ENCODE peak calls at places on chromosome 7, in seven cellular contexts. A, C, T, Z, L, S and Q are unnamed samples.
A peak's percentile ranks its signal among the peaks of the same experiment; 100 is the strongest.

GRCh38 chr7:64888901-64889685 is 14.0 kb upstream of the ZNF273 start:
- DNase-seq in A (peak; percentile 35), C (peak; percentile 17), T (peak; percentile 44), Z (no peak), L (no peak), S (no peak), Q (no peak)

GRCh38 chr7:122383934-122384333 is 79.4 kb upstream of the FEZF1 start:
- DNase-seq in A (no peak), C (no peak), T (no peak), Z (no peak), L (no peak), S (peak; percentile 30), Q (no peak)

GRCh38 chr7:155020996-155021395 is 18.1 kb upstream of the PAXIP1 start:
- DNase-seq in A (no peak), C (no peak), T (no peak), Z (no peak), L (no peak), S (no peak), Q (no peak)

GRCh38 chr7:156529982-156530381 is 110.6 kb upstream of the RNF32 start:
- DNase-seq in A (no peak), C (no peak), T (no peak), Z (no peak), L (no peak), S (no peak), Q (no peak)

GRCh38 chr7:104306788-104307187 is 21.6 kb upstream of the LHFPL3 start:
- DNase-seq in A (no peak), C (no peak), T (no peak), Z (no peak), L (no peak), S (no peak), Q (no peak)

GRCh38 chr7:98870071-98870651 is 347 bp upstream of the TMEM130 start:
- DNase-seq in A (peak; percentile 26), C (no peak), T (no peak), Z (peak; percentile 66), L (peak; percentile 70), S (peak; percentile 31), Q (no peak)

GRCh38 chr7:17406756-17407155 is 108.3 kb downstream of the AHR start:
- DNase-seq in A (no peak), C (no peak), T (no peak), Z (no peak), L (no peak), S (no peak), Q (no peak)

GRCh38 chr7:19145429-19146201 is 394 bp upstream of the FERD3L start:
- DNase-seq in A (no peak), C (no peak), T (no peak), Z (no peak), L (no peak), S (no peak), Q (no peak)

GRCh38 chr7:39656415-39656814 is 33.0 kb downstream of the RALA start:
- DNase-seq in A (no peak), C (no peak), T (no peak), Z (no peak), L (no peak), S (no peak), Q (no peak)

GRCh38 chr7:12403287-12404181 is at the start of gene VWDE:
- DNase-seq in A (peak; percentile 71), C (no peak), T (peak; percentile 44), Z (no peak), L (peak; percentile 61), S (no peak), Q (no peak)

GRCh38 chr7:113657603-113658002 is 261.2 kb downstream of the PPP1R3A start:
- DNase-seq in A (no peak), C (no peak), T (no peak), Z (no peak), L (no peak), S (peak; percentile 35), Q (no peak)

GRCh38 chr7:107874605-107875446 is 16.2 kb upstream of the DLD start:
- DNase-seq in A (peak; percentile 53), C (peak; percentile 73), T (peak; percentile 34), Z (peak; percentile 72), L (peak; percentile 44), S (no peak), Q (peak; percentile 57)

GRCh38 chr7:68364871-68365625 is 1233.2 kb upstream of the AUTS2 start:
- DNase-seq in A (no peak), C (no peak), T (no peak), Z (no peak), L (no peak), S (no peak), Q (no peak)

GRCh38 chr7:100604976-100605911 is 3.1 kb downstream of the PCOLCE start:
- DNase-seq in A (peak; percentile 70), C (no peak), T (peak; percentile 68), Z (peak; percentile 80), L (peak; percentile 74), S (no peak), Q (peak; percentile 45)

GRCh38 chr7:75987026-75987804 is 7.2 kb downstream of the TMEM120A start:
- DNase-seq in A (no peak), C (no peak), T (no peak), Z (peak; percentile 29), L (no peak), S (no peak), Q (peak; percentile 35)

GRCh38 chr7:137266764-137267163 is 76.8 kb downstream of the PTN start:
- DNase-seq in A (no peak), C (no peak), T (no peak), Z (no peak), L (no peak), S (no peak), Q (no peak)

GRCh38 chr7:79855172-79855571 is 279.5 kb upstream of the GNAI1 start:
- DNase-seq in A (no peak), C (no peak), T (no peak), Z (no peak), L (no peak), S (no peak), Q (no peak)

GRCh38 chr7:48042216-48042615 is 6.9 kb downstream of the C7orf57 start:
- DNase-seq in A (no peak), C (no peak), T (no peak), Z (no peak), L (no peak), S (no peak), Q (no peak)

GRCh38 chr7:106767498-106768323 is 97.4 kb upstream of the PIK3CG start:
- DNase-seq in A (no peak), C (no peak), T (no peak), Z (no peak), L (no peak), S (no peak), Q (no peak)

GRCh38 chr7:120207037-120207436 is 65.9 kb upstream of the KCND2 start:
- DNase-seq in A (no peak), C (no peak), T (no peak), Z (no peak), L (no peak), S (no peak), Q (no peak)

GRCh38 chr7:157612664-157613561 is 276.1 kb downstream of the DNAJB6 start:
- DNase-seq in A (peak; percentile 43), C (no peak), T (peak; percentile 40), Z (peak; percentile 66), L (no peak), S (no peak), Q (peak; percentile 57)

GRCh38 chr7:40072268-40072667 is 62.2 kb downstream of the MPLKIP start:
- DNase-seq in A (no peak), C (no peak), T (no peak), Z (no peak), L (no peak), S (no peak), Q (no peak)

GRCh38 chr7:132650498-132650897 is 74.2 kb upstream of the PLXNA4 start:
- DNase-seq in A (no peak), C (no peak), T (no peak), Z (no peak), L (peak; percentile 15), S (no peak), Q (no peak)

GRCh38 chr7:100682228-100682741 is 8.7 kb downstream of the GNB2 start:
- DNase-seq in A (peak; percentile 8), C (no peak), T (no peak), Z (peak; percentile 66), L (no peak), S (no peak), Q (peak; percentile 35)

GRCh38 chr7:92751902-92752901 is 84.2 kb downstream of the CDK6 start:
- DNase-seq in A (no peak), C (no peak), T (no peak), Z (no peak), L (peak; percentile 68), S (no peak), Q (no peak)
- TF ChIP-seq EP300 in A (no peak), C (no peak), T (no peak), Z (no peak), L (peak; percentile 82), S (no peak), Q (no peak)

GRCh38 chr7:22127835-22128527 is 182.3 kb upstream of the CDCA7L start:
- DNase-seq in A (no peak), C (no peak), T (no peak), Z (no peak), L (no peak), S (no peak), Q (no peak)
- H3K4me1 ChIP-seq in A (no peaks in the 10 kb centered on the region), C (no peaks in the 10 kb centered on the region), T (peaks cover 4% of the 10 kb centered on the region), Z (no peaks in the 10 kb centered on the region), L (no peaks in the 10 kb centered on the region), S (no peaks in the 10 kb centered on the region), Q (no peaks in the 10 kb centered on the region)

DNA sequence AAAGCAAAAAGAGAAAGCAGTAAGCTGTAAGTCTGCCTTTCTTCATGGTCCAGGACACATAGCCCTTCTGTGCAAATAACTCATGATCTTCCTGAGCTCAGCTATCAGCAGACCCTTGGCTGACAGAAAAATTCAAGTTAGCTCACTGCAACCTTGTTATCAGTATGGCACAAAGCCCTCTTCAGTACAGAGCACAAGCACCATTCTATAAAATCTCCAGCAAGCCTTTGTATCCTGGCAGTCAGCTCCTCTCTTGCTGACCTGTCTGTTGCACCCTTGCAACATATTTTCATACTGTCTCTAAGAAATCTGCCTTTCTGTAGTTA is 29.4 kb downstream of the WASL start:
- DNase-seq in A (no peak), C (no peak), T (no peak), Z (no peak), L (no peak), S (no peak), Q (no peak)
- TF ChIP-seq CTCF in A (no peak), C (no peak), T (no peak), Z (no peak), L (no peak), S (no peak), Q (no peak)

DNA sequence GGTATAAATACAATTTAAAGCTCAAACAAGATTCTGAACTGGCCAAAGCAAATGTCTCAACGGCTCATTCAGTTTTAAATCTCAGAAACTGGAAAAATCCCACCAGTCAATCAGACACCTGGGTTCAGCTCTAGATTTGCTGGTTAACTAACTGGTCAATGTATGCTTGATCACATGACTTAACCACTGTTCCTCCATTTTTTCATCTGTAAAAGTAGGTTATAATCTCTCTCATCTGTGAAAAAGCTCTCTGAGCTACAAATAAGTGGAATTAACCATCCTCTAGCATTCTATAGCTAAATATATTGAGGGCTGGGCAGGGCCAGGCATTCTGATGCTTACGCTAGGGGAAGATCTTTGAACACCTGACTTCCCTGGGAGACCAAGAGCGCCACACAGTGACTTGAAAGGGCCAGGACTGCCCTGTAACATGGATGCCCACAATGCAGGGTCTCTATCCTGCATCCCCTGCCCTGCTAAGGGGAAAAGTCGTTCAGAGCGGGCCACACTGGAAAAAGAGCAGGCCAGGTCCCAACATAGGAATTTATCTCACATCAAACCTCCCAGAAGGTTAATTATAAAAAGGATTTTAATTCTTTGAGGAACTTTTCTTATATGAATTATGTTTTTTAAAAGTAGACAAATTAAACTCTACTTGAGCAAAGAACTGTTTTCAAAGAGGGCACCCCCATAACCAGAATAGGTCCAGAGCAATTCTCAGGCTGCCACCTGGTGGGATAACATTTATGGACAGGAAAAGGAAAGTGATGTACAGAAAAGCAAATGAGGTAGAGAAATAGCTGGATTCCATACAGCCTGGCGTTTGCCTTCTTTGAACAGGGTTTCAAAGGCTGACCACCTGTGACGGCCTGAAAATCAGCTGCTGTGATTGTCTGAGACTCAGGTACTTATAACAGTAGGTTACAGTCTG is 1.8 kb downstream of the RP9 start:
- DNase-seq in A (peak; percentile 32), C (peak; percentile 28), T (peak; percentile 31), Z (no peak), L (peak; percentile 18), S (no peak), Q (no peak)
- TF ChIP-seq EP300 in A (no peak), C (no peak), T (no peak), Z (no peak), L (no peak), S (no peak), Q (no peak)